ENCODE peak calls at places on chromosomes 13 and 19, in four cellular contexts. One of them, this sample, is unnamed.

GRCh38 chr13:43977911-43978310 is 98.2 kb downstream of the LACC1 start:
- DNase-seq in ascending aorta: no peak
- DNase-seq in body of pancreas: no peak
- DNase-seq in SK-N-SH: no peak
- DNase-seq in this sample: no peak

GRCh38 chr19:49861541-49862410 is 5.6 kb downstream of the PNKP start:
- DNase-seq in ascending aorta: no peak
- DNase-seq in body of pancreas: no peak
- DNase-seq in SK-N-SH: no peak
- DNase-seq in this sample: peak; percentile 58

GRCh38 chr13:95411641-95412040 is 110.4 kb upstream of the ABCC4 start:
- DNase-seq in ascending aorta: no peak
- DNase-seq in SK-N-SH: no peak
- DNase-seq in body of pancreas: no peak
- DNase-seq in this sample: no peak

GRCh38 chr19:30391554-30392551 is 19.7 kb downstream of the ZNF536 start:
- DNase-seq in ascending aorta: no peak
- DNase-seq in body of pancreas: no peak
- DNase-seq in SK-N-SH: no peak
- DNase-seq in this sample: no peak

GRCh38 chr19:38555200-38555599 is 62.6 kb downstream of the MAP4K1 start:
- DNase-seq in SK-N-SH: no peak
- DNase-seq in body of pancreas: no peak
- DNase-seq in ascending aorta: no peak
- DNase-seq in this sample: no peak

GRCh38 chr13:37775871-37776270 is 93.7 kb downstream of the TRPC4 start:
- DNase-seq in ascending aorta: no peak
- DNase-seq in SK-N-SH: no peak
- DNase-seq in body of pancreas: no peak
- DNase-seq in this sample: no peak

GRCh38 chr13:114222461-114222968 is 12.2 kb upstream of the CDC16 start:
- DNase-seq in body of pancreas: peak; percentile 80
- DNase-seq in ascending aorta: no peak
- DNase-seq in SK-N-SH: no peak
- DNase-seq in this sample: peak; percentile 57

GRCh38 chr13:32079586-32079985 is 48.0 kb downstream of the FRY start:
- DNase-seq in SK-N-SH: no peak
- DNase-seq in body of pancreas: no peak
- DNase-seq in ascending aorta: no peak
- DNase-seq in this sample: no peak

GRCh38 chr13:36979361-36980040 is 19.6 kb downstream of the ALG5 start:
- DNase-seq in SK-N-SH: no peak
- DNase-seq in body of pancreas: no peak
- DNase-seq in ascending aorta: no peak
- DNase-seq in this sample: no peak

GRCh38 chr13:104984296-104984818 is 1551.1 kb downstream of the EFNB2 start:
- DNase-seq in SK-N-SH: peak; percentile 8
- DNase-seq in body of pancreas: peak; percentile 33
- DNase-seq in ascending aorta: no peak
- DNase-seq in this sample: peak; percentile 18

GRCh38 chr19:49981603-49982593 is 20.9 kb upstream of the SIGLEC11 start:
- DNase-seq in SK-N-SH: no peak
- DNase-seq in body of pancreas: peak; percentile 19
- DNase-seq in ascending aorta: no peak
- DNase-seq in this sample: no peak

GRCh38 chr19:39192846-39193245 is 3.9 kb upstream of the NCCRP1 start:
- DNase-seq in SK-N-SH: peak; percentile 68
- DNase-seq in ascending aorta: no peak
- DNase-seq in body of pancreas: no peak
- DNase-seq in this sample: no peak

GRCh38 chr13:77492982-77493381 is 42.5 kb upstream of the SCEL start:
- DNase-seq in ascending aorta: no peak
- DNase-seq in SK-N-SH: peak; percentile 26
- DNase-seq in body of pancreas: peak; percentile 16
- DNase-seq in this sample: peak; percentile 37

GRCh38 chr13:77500094-77500493 is 35.4 kb upstream of the SCEL start:
- DNase-seq in ascending aorta: no peak
- DNase-seq in body of pancreas: no peak
- DNase-seq in SK-N-SH: no peak
- DNase-seq in this sample: no peak

GRCh38 chr13:67367385-67367784 is 137.2 kb upstream of the PCDH9 start:
- DNase-seq in SK-N-SH: no peak
- DNase-seq in ascending aorta: no peak
- DNase-seq in body of pancreas: no peak
- DNase-seq in this sample: no peak

GRCh38 chr13:102948006-102948405 is 102.2 kb downstream of the ERCC5 start:
- DNase-seq in body of pancreas: peak; percentile 6
- DNase-seq in ascending aorta: no peak
- DNase-seq in SK-N-SH: no peak
- DNase-seq in this sample: no peak

GRCh38 chr19:10911579-10912363 is 16.7 kb downstream of the YIPF2 start:
- DNase-seq in ascending aorta: no peak
- DNase-seq in body of pancreas: no peak
- DNase-seq in SK-N-SH: no peak
- DNase-seq in this sample: no peak

GRCh38 chr13:87122551-87122950 is 548.6 kb upstream of the SLITRK5 start:
- DNase-seq in ascending aorta: no peak
- DNase-seq in SK-N-SH: no peak
- DNase-seq in body of pancreas: no peak
- DNase-seq in this sample: no peak

GRCh38 chr19:40805258-40805868 is 6.4 kb downstream of the EGLN2 start:
- DNase-seq in SK-N-SH: no peak
- DNase-seq in body of pancreas: peak; percentile 78
- DNase-seq in ascending aorta: no peak
- DNase-seq in this sample: no peak

GRCh38 chr19:15702590-15702930 is 25.3 kb upstream of the OR10H2 start:
- DNase-seq in body of pancreas: peak; percentile 74
- DNase-seq in SK-N-SH: peak; percentile 31
- DNase-seq in ascending aorta: peak; percentile 29
- DNase-seq in this sample: peak; percentile 65

DNA sequence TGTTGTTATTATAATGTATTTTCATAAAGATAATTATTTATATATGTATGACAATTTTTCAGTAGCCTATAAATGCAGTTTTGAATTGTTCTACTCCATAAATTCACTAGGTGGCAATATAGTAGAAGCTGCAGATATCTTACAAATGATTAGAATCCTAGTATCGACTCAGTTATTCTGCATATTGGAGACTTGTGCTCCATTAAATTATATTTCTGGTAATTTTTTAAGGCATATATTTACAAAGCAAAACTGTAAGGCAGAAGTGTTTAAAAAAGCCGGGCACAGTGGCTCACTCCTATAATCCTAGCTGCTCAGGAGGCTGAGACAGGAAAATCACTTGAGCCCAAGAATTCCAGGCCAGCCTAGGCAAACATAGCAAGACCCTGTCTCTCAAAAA is 58.7 kb downstream of the DPY19L3 start:
- DNase-seq in ascending aorta: no peak
- DNase-seq in body of pancreas: no peak
- DNase-seq in SK-N-SH: peak; percentile 37
- DNase-seq in this sample: no peak
- TF ChIP-seq CTCF in ascending aorta: no peak
- TF ChIP-seq CTCF in body of pancreas: no peak
- TF ChIP-seq CTCF in SK-N-SH: peak; percentile 56
- TF ChIP-seq CTCF in this sample: no peak

DNA sequence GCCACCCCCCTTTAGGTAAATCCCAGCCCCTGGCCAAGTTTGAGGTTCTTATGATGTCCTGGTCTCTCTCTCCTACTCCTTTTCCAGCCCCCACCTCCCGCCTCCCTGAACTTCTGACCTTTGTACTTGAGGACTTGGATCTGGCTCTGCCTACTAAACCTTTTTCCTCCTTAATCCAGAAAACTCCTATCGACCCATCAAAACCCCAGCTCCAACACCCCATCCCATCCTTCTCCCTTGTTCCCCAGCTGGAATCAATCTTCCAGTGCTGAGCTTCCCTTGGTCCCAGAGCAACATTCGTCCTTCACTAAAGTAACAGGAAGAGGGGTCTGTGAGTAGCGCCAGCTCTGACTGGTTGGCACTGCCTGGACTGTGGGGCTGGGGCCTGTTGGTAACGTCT is 17.3 kb upstream of the UQCR11 start:
- DNase-seq in SK-N-SH: no peak
- DNase-seq in body of pancreas: no peak
- DNase-seq in ascending aorta: no peak
- DNase-seq in this sample: no peak
- H3K36me3 ChIP-seq in SK-N-SH: no peaks in the 10 kb centered on the region
- H3K36me3 ChIP-seq in body of pancreas: peaks cover 3% of the 10 kb centered on the region
- H3K36me3 ChIP-seq in ascending aorta: peaks cover 62% of the 10 kb centered on the region
- H3K36me3 ChIP-seq in this sample: no peaks in the 10 kb centered on the region

GRCh38 chr19:1153891-1154730 is 20.0 kb downstream of the SBNO2 start:
- DNase-seq in ascending aorta: no peak
- DNase-seq in SK-N-SH: no peak
- DNase-seq in body of pancreas: no peak
- DNase-seq in this sample: no peak

GRCh38 chr19:1156305-1156801 is 17.7 kb downstream of the SBNO2 start:
- DNase-seq in body of pancreas: no peak
- DNase-seq in ascending aorta: no peak
- DNase-seq in SK-N-SH: no peak
- DNase-seq in this sample: no peak

GRCh38 chr19:1155352-1156304 is 18.4 kb downstream of the SBNO2 start:
- DNase-seq in ascending aorta: no peak
- DNase-seq in SK-N-SH: no peak
- DNase-seq in body of pancreas: no peak
- DNase-seq in this sample: no peak

GRCh38 chr19:1156830-1157615 is 17.0 kb downstream of the SBNO2 start:
- DNase-seq in body of pancreas: no peak
- DNase-seq in SK-N-SH: no peak
- DNase-seq in ascending aorta: no peak
- DNase-seq in this sample: no peak

GRCh38 chr19:1154731-1155351 is 19.2 kb downstream of the SBNO2 start:
- DNase-seq in SK-N-SH: peak; percentile 86
- DNase-seq in body of pancreas: peak; percentile 58
- DNase-seq in ascending aorta: peak; percentile 76
- DNase-seq in this sample: peak; percentile 84
- H3K4me3 ChIP-seq in SK-N-SH: no peak overlapping the region
- H3K4me3 ChIP-seq in body of pancreas: no peak overlapping the region
- H3K4me3 ChIP-seq in ascending aorta: peak overlapping the region; percentile 34
- H3K4me3 ChIP-seq in this sample: no peak overlapping the region

GRCh38 chr13:91805605-91806004 is 407.2 kb downstream of the GPC5 start:
- DNase-seq in ascending aorta: no peak
- DNase-seq in SK-N-SH: no peak
- DNase-seq in body of pancreas: no peak
- DNase-seq in this sample: no peak
- TF ChIP-seq CTCF in ascending aorta: no peak
- TF ChIP-seq CTCF in SK-N-SH: peak; percentile 35
- TF ChIP-seq CTCF in body of pancreas: no peak
- TF ChIP-seq CTCF in this sample: no peak

GRCh38 chr19:7645656-7646425 is 8.9 kb downstream of the STXBP2 start:
- DNase-seq in body of pancreas: no peak
- DNase-seq in SK-N-SH: peak; percentile 48
- DNase-seq in ascending aorta: no peak
- DNase-seq in this sample: no peak
- H3K36me3 ChIP-seq in body of pancreas: no peaks in the 10 kb centered on the region
- H3K36me3 ChIP-seq in SK-N-SH: no peaks in the 10 kb centered on the region
- H3K36me3 ChIP-seq in ascending aorta: no peaks in the 10 kb centered on the region
- H3K36me3 ChIP-seq in this sample: no peaks in the 10 kb centered on the region

GRCh38 chr19:55372316-55373081 is 2.2 kb upstream of the IL11 start:
- DNase-seq in SK-N-SH: peak; percentile 64
- DNase-seq in ascending aorta: no peak
- DNase-seq in body of pancreas: no peak
- DNase-seq in this sample: no peak

GRCh38 chr19:55368701-55369563 is 1.3 kb downstream of the IL11 start:
- DNase-seq in SK-N-SH: peak; percentile 77
- DNase-seq in ascending aorta: no peak
- DNase-seq in body of pancreas: no peak
- DNase-seq in this sample: no peak

GRCh38 chr19:55368106-55368505 is 2.2 kb downstream of the IL11 start:
- DNase-seq in SK-N-SH: no peak
- DNase-seq in body of pancreas: no peak
- DNase-seq in ascending aorta: no peak
- DNase-seq in this sample: no peak

GRCh38 chr19:55369651-55370304 is 485 bp downstream of the IL11 start:
- DNase-seq in body of pancreas: no peak
- DNase-seq in SK-N-SH: peak; percentile 96
- DNase-seq in ascending aorta: no peak
- DNase-seq in this sample: peak; percentile 50

DNA sequence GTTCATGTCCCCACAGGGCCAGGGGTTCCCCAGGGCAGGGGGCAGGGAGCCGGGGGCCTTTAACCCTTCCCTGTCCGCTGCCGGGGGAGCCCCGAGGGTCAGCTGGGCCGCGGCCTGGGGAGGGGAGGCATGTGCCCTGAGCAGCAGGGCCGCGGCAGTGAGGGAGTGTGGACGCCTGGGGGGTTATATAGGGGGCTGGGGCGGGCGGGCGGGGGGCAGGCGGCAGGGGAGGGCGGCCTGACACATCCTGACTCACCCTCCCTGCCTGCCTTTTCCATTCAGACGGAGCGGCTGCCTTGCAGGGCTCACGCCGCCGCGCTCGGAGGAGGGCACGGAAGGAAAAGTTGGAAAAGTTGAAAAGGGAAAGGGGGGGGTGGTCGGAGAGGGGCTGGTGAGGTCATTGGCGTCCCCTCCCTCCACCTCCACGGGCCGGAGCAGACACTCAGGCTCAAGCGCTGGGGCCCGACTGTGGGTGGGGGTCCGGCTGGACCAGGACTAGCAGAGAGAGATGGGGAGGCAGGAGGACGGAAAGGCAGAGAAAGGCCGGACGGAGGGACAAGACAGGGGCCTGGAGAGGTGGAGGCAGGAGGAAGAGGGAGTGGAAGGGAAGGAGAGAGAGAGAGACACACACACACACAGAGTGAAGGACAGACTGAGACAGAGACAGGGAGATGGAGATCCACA is at the start of gene IL11:
- DNase-seq in body of pancreas: no peak
- DNase-seq in SK-N-SH: no peak
- DNase-seq in ascending aorta: no peak
- DNase-seq in this sample: no peak
- H3K4me3 ChIP-seq in body of pancreas: no peak within 1 kb of the TSS
- H3K4me3 ChIP-seq in SK-N-SH: peak within 1 kb of the TSS; percentile 79
- H3K4me3 ChIP-seq in ascending aorta: peak within 1 kb of the TSS; percentile 43
- H3K4me3 ChIP-seq in this sample: peak within 1 kb of the TSS; percentile 26

DNA sequence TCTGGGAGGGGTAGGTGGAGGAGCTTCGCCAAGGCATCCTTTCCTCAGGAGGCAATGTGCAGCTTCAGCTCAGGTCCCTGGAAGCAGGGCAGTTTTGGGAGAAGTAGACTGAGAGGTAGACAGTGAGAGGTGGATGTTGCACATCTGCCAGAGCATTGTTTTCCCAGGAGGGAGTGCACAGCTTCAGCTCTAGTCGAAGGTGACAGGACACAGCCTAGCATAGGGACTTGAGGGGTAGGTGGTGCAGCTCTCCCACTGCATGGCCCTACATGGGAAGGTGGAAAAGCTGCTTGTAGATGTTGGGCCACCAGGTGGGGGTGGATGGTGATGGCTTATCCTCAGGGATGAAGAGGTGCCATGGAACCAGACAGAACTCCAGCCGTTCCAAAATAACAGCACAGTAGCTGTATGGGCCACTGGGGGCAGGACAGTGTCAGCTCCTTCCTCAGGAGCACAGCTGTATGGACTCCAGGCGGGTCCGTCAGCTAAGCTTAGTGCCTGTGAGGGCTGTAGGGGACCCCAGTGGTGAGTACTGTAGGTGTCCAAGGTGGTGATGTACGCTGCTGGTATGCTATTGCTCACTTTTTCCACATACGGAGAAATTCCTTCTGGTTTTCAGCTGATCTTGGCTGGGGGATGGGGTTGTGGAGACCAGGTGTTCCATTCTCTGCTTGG is 17.4 kb upstream of the ZNF543 start:
- DNase-seq in body of pancreas: no peak
- DNase-seq in ascending aorta: no peak
- DNase-seq in SK-N-SH: no peak
- DNase-seq in this sample: no peak
- TF ChIP-seq CTCF in body of pancreas: no peak
- TF ChIP-seq CTCF in ascending aorta: no peak
- TF ChIP-seq CTCF in SK-N-SH: no peak
- TF ChIP-seq CTCF in this sample: no peak

GRCh38 chr19:56814656-56815055 is 25.9 kb downstream of the PEG3 start:
- DNase-seq in SK-N-SH: no peak
- DNase-seq in ascending aorta: no peak
- DNase-seq in body of pancreas: no peak
- DNase-seq in this sample: no peak
- H3K36me3 ChIP-seq in SK-N-SH: no peaks in the 10 kb centered on the region
- H3K36me3 ChIP-seq in ascending aorta: peaks cover 38% of the 10 kb centered on the region
- H3K36me3 ChIP-seq in body of pancreas: no peaks in the 10 kb centered on the region
- H3K36me3 ChIP-seq in this sample: no peaks in the 10 kb centered on the region